ENCODE peak calls at places on chromosomes 7 and 10, in eight cellular contexts. A is ELF-1; S is H7; V is activated gamma-delta T cell treated with anti-CD3 and anti-CD28 coated beads, Interleukin-2, amount 50 U/mL, for 16 hours; H is T follicular helper cell; F is NCI-H1930; U is stimulated activated CD8-positive, alpha-beta memory T cell treated with anti-CD3 and anti-CD28 coated beads, Interleukin-2, amount 100 ng/mL, for 1 hour; Q is WTC11. D is an unnamed sample.
A peak's percentile ranks its signal among the peaks of the same experiment; 100 is the strongest.

GRCh38 chr10:1549591-1550290 is 187.6 kb downstream of the ADARB2 start:
- DNase-seq in A (no peak), S (no peak), V (no peak), H (no peak), F (no peak), U (no peak), Q (no peak), D (no peak)

GRCh38 chr10:66405566-66405965 is 520.3 kb upstream of the LRRTM3 start:
- DNase-seq in A (no peak), S (no peak), V (no peak), H (no peak), F (no peak), U (no peak), Q (no peak), D (no peak)

GRCh38 chr7:115494529-115495147 is 535.9 kb downstream of the TFEC start:
- DNase-seq in A (no peak), S (no peak), V (no peak), H (no peak), F (no peak), U (no peak), Q (no peak), D (no peak)

GRCh38 chr10:6722616-6723004 is 142.5 kb upstream of the PRKCQ start:
- DNase-seq in A (no peak), S (no peak), V (no peak), H (no peak), F (no peak), U (no peak), Q (no peak), D (no peak)

GRCh38 chr7:44735403-44736165 is 13.1 kb upstream of the ZMIZ2 start:
- DNase-seq in A (no peak), S (no peak), V (no peak), H (no peak), F (no peak), U (no peak), Q (no peak), D (peak; percentile 23)

GRCh38 chr7:136509466-136509865 is 359.0 kb upstream of the CHRM2 start:
- DNase-seq in A (no peak), S (no peak), V (no peak), H (no peak), F (no peak), U (no peak), Q (no peak), D (no peak)

GRCh38 chr7:3520206-3520605 is 219.2 kb downstream of the SDK1 start:
- DNase-seq in A (no peak), S (no peak), V (no peak), H (no peak), F (peak; percentile 65), U (no peak), Q (no peak), D (no peak)

GRCh38 chr10:108852211-108852610 is 1071.1 kb downstream of the XPNPEP1 start:
- DNase-seq in A (no peak), S (no peak), V (no peak), H (no peak), F (no peak), U (no peak), Q (no peak), D (no peak)

GRCh38 chr10:49382226-49382625 is 13.7 kb downstream of the DRGX start:
- DNase-seq in A (no peak), S (no peak), V (no peak), H (no peak), F (no peak), U (no peak), Q (no peak), D (no peak)

GRCh38 chr10:90912854-90913479 is 7.9 kb downstream of the ANKRD1 start:
- DNase-seq in A (no peak), S (no peak), V (no peak), H (no peak), F (no peak), U (no peak), Q (no peak), D (no peak)

GRCh38 chr10:129958118-129958685 is 5.9 kb downstream of the EBF3 start:
- DNase-seq in A (no peak), S (no peak), V (no peak), H (no peak), F (no peak), U (no peak), Q (no peak), D (no peak)

GRCh38 chr7:87058739-87059524 is 522 bp downstream of the ELAPOR2 start:
- DNase-seq in A (peak; percentile 36), S (peak; percentile 79), V (no peak), H (peak; percentile 1), F (no peak), U (no peak), Q (peak; percentile 48), D (no peak)

GRCh38 chr10:88781206-88781605 is 21.3 kb upstream of the LIPM start:
- DNase-seq in A (no peak), S (no peak), V (no peak), H (no peak), F (no peak), U (no peak), Q (no peak), D (no peak)

GRCh38 chr10:95793401-95794045 is 37.6 kb downstream of the ENTPD1 start:
- DNase-seq in A (no peak), S (no peak), V (no peak), H (no peak), F (no peak), U (no peak), Q (no peak), D (no peak)

GRCh38 chr7:152588350-152588749 is 87.6 kb downstream of the XRCC2 start:
- DNase-seq in A (no peak), S (no peak), V (no peak), H (no peak), F (no peak), U (no peak), Q (no peak), D (no peak)

GRCh38 chr10:21807162-21807561 is 196.4 kb downstream of the DNAJC1 start:
- DNase-seq in A (peak; percentile 83), S (peak; percentile 43), V (no peak), H (no peak), F (no peak), U (no peak), Q (peak; percentile 28), D (no peak)

GRCh38 chr7:72101444-72101843 is 310.7 kb downstream of the CALN1 start:
- DNase-seq in A (no peak), S (no peak), V (no peak), H (no peak), F (no peak), U (no peak), Q (no peak), D (no peak)

GRCh38 chr7:150479023-150479716 is 28.7 kb downstream of the GIMAP8 start:
- DNase-seq in A (no peak), S (no peak), V (no peak), H (peak; percentile 37), F (no peak), U (no peak), Q (no peak), D (peak; percentile 63)

GRCh38 chr7:138460176-138460648 is at the start of gene TRIM24:
- DNase-seq in A (no peak), S (peak; percentile 98), V (no peak), H (no peak), F (no peak), U (no peak), Q (no peak), D (peak; percentile 94)

GRCh38 chr7:48962821-48963505 is 38.6 kb downstream of the CDC14C start:
- DNase-seq in A (peak; percentile 27), S (peak; percentile 9), V (no peak), H (no peak), F (no peak), U (no peak), Q (peak; percentile 15), D (no peak)

GRCh38 chr7:6246257-6246917 is 26.0 kb downstream of the CYTH3 start:
- DNase-seq in A (no peak), S (no peak), V (no peak), H (no peak), F (no peak), U (no peak), Q (no peak), D (no peak)

GRCh38 chr10:3554121-3554522 is 230.9 kb downstream of the KLF6 start:
- DNase-seq in A (no peak), S (no peak), V (no peak), H (no peak), F (no peak), U (no peak), Q (no peak), D (no peak)

GRCh38 chr7:27689878-27690164 is 27.1 kb upstream of the HIBADH start:
- DNase-seq in A (no peak), S (no peak), V (no peak), H (no peak), F (no peak), U (no peak), Q (no peak), D (no peak)